ENCODE peak calls at places on chromosome 11, in six cellular contexts. One of them, this sample, is unnamed.
A peak's percentile ranks its signal among the peaks of the same experiment; 100 is the strongest.

GRCh38 chr11:3165152-3165705 is at the start of gene OSBPL5:
- DNase-seq in H9: no peak
- DNase-seq in IMR-90: peak; percentile 59
- DNase-seq in H1: no peak
- DNase-seq in mesenchymal stem cell: peak; percentile 73
- DNase-seq in neuronal stem cell: no peak
- DNase-seq in this sample: no peak

GRCh38 chr11:116342148-116342547 is 430.6 kb downstream of the BUD13 start:
- DNase-seq in IMR-90: no peak
- DNase-seq in neuronal stem cell: no peak
- DNase-seq in mesenchymal stem cell: no peak
- DNase-seq in H9: no peak
- DNase-seq in H1: no peak
- DNase-seq in this sample: no peak

GRCh38 chr11:45238724-45239123 is 47.4 kb downstream of the SYT13 start:
- DNase-seq in mesenchymal stem cell: peak; percentile 48
- DNase-seq in neuronal stem cell: no peak
- DNase-seq in H9: no peak
- DNase-seq in H1: no peak
- DNase-seq in IMR-90: peak; percentile 84
- DNase-seq in this sample: peak; percentile 19

GRCh38 chr11:37533087-37533486 is 935.1 kb upstream of the RAG2 start:
- DNase-seq in H1: no peak
- DNase-seq in neuronal stem cell: no peak
- DNase-seq in mesenchymal stem cell: no peak
- DNase-seq in H9: no peak
- DNase-seq in IMR-90: no peak
- DNase-seq in this sample: no peak

GRCh38 chr11:95991545-95991944 is 67.6 kb upstream of the MTMR2 start:
- DNase-seq in H9: no peak
- DNase-seq in mesenchymal stem cell: peak; percentile 52
- DNase-seq in H1: no peak
- DNase-seq in neuronal stem cell: no peak
- DNase-seq in IMR-90: peak; percentile 80
- DNase-seq in this sample: no peak

GRCh38 chr11:47611240-47611863 is 17.1 kb upstream of the C1QTNF4 start:
- DNase-seq in mesenchymal stem cell: no peak
- DNase-seq in neuronal stem cell: no peak
- DNase-seq in H1: no peak
- DNase-seq in H9: no peak
- DNase-seq in IMR-90: no peak
- DNase-seq in this sample: no peak

GRCh38 chr11:114281388-114281956 is 14.7 kb upstream of the NNMT start:
- DNase-seq in H1: no peak
- DNase-seq in mesenchymal stem cell: no peak
- DNase-seq in IMR-90: no peak
- DNase-seq in neuronal stem cell: no peak
- DNase-seq in H9: no peak
- DNase-seq in this sample: no peak

GRCh38 chr11:134356656-134357544 is 25.1 kb downstream of the GLB1L2 start:
- DNase-seq in neuronal stem cell: no peak
- DNase-seq in mesenchymal stem cell: no peak
- DNase-seq in H9: no peak
- DNase-seq in H1: no peak
- DNase-seq in IMR-90: no peak
- DNase-seq in this sample: no peak

GRCh38 chr11:108278954-108279353 is 56.1 kb downstream of the ATM start:
- DNase-seq in neuronal stem cell: no peak
- DNase-seq in IMR-90: no peak
- DNase-seq in H9: no peak
- DNase-seq in mesenchymal stem cell: no peak
- DNase-seq in H1: no peak
- DNase-seq in this sample: no peak

GRCh38 chr11:108278546-108278945 is 55.7 kb downstream of the ATM start:
- DNase-seq in IMR-90: peak; percentile 2
- DNase-seq in mesenchymal stem cell: no peak
- DNase-seq in H9: peak; percentile 28
- DNase-seq in H1: no peak
- DNase-seq in neuronal stem cell: no peak
- DNase-seq in this sample: no peak
- H4K91ac ChIP-seq in IMR-90: peak overlapping the region; percentile 24
- H4K91ac ChIP-seq in mesenchymal stem cell: no peak overlapping the region
- H4K91ac ChIP-seq in H9: no peak overlapping the region
- H4K91ac ChIP-seq in H1: no peak overlapping the region
- H4K91ac ChIP-seq in neuronal stem cell: no peak overlapping the region
- H4K91ac ChIP-seq in this sample: no peak overlapping the region

DNA sequence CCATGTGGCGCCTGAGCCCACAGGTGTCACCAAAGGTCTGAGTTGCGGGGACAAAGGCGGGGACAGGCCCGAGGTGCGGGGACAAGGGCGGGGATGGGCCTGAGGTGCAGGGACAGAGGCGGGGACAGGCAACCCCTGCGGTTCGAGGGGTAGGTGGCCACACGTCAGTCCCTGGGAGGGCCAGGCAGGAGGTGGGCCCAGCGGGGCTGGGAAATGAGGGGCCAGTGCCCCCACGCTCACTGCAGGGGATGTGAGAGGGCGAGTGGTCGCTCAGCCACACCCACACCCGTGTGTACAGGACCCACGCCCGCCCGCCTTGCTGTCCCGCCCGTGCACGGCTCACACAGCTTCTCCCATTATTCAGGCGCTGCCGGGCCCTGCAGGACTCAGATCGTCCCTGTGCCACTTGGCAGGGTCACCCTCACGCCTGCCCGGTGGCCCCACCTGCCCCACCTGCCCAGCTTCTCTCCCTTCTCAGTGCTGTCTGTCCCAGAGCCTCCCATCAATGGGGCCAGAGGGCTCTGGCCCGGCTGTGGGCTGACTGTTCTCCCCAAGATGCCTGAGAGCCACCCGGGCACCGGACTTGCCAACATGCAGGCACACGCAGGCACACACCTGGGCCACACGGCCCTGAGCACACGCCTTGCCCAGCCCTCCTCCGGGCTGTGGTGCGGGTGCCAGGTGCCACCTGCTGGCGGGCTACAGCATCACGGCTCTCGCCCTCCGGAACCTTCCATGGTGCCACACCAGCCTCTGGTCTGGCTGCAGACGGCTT is 14.2 kb upstream of the MUC6 start:
- DNase-seq in H1: peak; percentile 88
- DNase-seq in mesenchymal stem cell: peak; percentile 44
- DNase-seq in neuronal stem cell: peak; percentile 52
- DNase-seq in H9: peak; percentile 81
- DNase-seq in IMR-90: peak; percentile 18
- DNase-seq in this sample: peak; percentile 51
- H4K91ac ChIP-seq in H1: peak overlapping the region; percentile 35
- H4K91ac ChIP-seq in mesenchymal stem cell: peak overlapping the region; percentile 41
- H4K91ac ChIP-seq in neuronal stem cell: peak overlapping the region; percentile 22
- H4K91ac ChIP-seq in H9: no peak overlapping the region
- H4K91ac ChIP-seq in IMR-90: no peak overlapping the region
- H4K91ac ChIP-seq in this sample: no peak overlapping the region

DNA sequence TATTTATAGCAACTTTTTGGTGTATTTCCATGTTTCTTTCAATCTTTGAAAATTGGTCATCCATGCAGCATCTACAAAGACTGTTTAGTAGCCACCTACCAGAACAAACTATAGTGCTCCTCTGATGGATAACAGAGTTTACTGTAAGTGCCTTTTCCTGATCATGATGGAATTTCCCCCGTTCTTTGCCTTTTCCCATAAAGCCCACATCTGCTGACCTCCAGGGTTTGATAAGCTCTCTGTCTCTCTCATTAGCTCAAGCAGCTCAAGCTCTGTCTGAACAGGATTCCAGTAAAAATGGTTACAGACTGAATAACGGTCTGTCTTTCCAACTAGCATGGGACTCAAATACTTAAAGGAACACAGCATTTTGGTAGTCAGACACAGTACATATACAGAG is 308.4 kb upstream of the SORL1-AS1 start:
- DNase-seq in neuronal stem cell: no peak
- DNase-seq in H1: no peak
- DNase-seq in H9: no peak
- DNase-seq in mesenchymal stem cell: no peak
- DNase-seq in IMR-90: no peak
- DNase-seq in this sample: no peak
- H4K91ac ChIP-seq in neuronal stem cell: no peak overlapping the region
- H4K91ac ChIP-seq in H1: no peak overlapping the region
- H4K91ac ChIP-seq in H9: no peak overlapping the region
- H4K91ac ChIP-seq in mesenchymal stem cell: no peak overlapping the region
- H4K91ac ChIP-seq in IMR-90: no peak overlapping the region
- H4K91ac ChIP-seq in this sample: no peak overlapping the region

GRCh38 chr11:576791-577610 is 731 bp downstream of the PHRF1 start:
- DNase-seq in IMR-90: no peak
- DNase-seq in neuronal stem cell: no peak
- DNase-seq in mesenchymal stem cell: no peak
- DNase-seq in H1: no peak
- DNase-seq in H9: no peak
- DNase-seq in this sample: no peak

GRCh38 chr11:577611-577894 is 1.3 kb downstream of the PHRF1 start:
- DNase-seq in mesenchymal stem cell: no peak
- DNase-seq in H9: no peak
- DNase-seq in neuronal stem cell: no peak
- DNase-seq in H1: no peak
- DNase-seq in IMR-90: no peak
- DNase-seq in this sample: no peak

GRCh38 chr11:579830-580601 is 3.7 kb downstream of the PHRF1 start:
- DNase-seq in mesenchymal stem cell: no peak
- DNase-seq in IMR-90: peak; percentile 25
- DNase-seq in H9: no peak
- DNase-seq in H1: no peak
- DNase-seq in neuronal stem cell: no peak
- DNase-seq in this sample: no peak

GRCh38 chr11:575996-576756 is at the start of gene PHRF1:
- DNase-seq in IMR-90: peak; percentile 92
- DNase-seq in mesenchymal stem cell: peak; percentile 95
- DNase-seq in neuronal stem cell: peak; percentile 93
- DNase-seq in H9: peak; percentile 94
- DNase-seq in H1: peak; percentile 96
- DNase-seq in this sample: peak; percentile 92

DNA sequence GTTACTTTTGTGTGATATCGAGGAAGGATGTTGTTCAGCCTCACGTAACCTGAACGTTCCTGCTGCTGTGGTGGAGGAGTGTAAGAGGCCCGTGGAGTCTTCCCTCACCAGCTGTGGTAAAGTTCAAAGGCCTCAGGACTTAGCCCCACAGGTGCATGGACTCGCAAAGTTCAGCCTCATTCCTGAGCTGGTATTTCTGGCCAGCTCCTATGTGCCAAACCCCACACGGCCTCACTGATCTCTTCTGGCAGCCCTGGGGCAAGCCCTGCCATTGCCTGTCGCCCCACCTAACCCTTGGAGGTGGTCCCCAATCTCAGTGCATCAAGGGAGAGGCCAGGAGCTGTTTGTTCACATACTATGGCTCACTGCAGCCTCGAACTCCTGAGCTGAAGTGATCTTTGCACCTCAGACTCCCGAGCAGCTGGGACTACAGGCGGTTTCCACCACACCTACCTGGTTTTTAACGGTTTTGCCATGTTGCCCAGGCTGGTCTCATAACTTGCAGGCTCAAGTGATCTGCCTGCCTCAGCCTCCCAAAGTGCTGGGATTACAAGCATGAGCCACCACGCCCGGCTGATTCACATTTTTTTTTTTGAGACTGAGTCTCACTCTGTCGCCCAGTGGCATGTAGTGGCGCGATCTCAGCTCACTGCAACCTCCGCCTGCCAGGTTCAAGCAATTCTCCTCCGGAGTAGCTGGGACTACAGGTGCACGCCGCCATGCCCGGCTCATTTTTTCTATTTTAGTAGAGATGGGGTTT is 2.2 kb downstream of the PHRF1 start:
- DNase-seq in neuronal stem cell: no peak
- DNase-seq in IMR-90: no peak
- DNase-seq in H9: no peak
- DNase-seq in mesenchymal stem cell: no peak
- DNase-seq in H1: no peak
- DNase-seq in this sample: no peak
- H4K91ac ChIP-seq in neuronal stem cell: no peak overlapping the region
- H4K91ac ChIP-seq in IMR-90: no peak overlapping the region
- H4K91ac ChIP-seq in H9: no peak overlapping the region
- H4K91ac ChIP-seq in mesenchymal stem cell: no peak overlapping the region
- H4K91ac ChIP-seq in H1: no peak overlapping the region
- H4K91ac ChIP-seq in this sample: no peak overlapping the region

GRCh38 chr11:57546869-57547518 is 9.6 kb downstream of the SMTNL1 start:
- DNase-seq in mesenchymal stem cell: peak; percentile 60
- DNase-seq in H9: peak; percentile 71
- DNase-seq in IMR-90: peak; percentile 72
- DNase-seq in H1: no peak
- DNase-seq in neuronal stem cell: no peak
- DNase-seq in this sample: peak; percentile 46
- H4K91ac ChIP-seq in mesenchymal stem cell: no peak overlapping the region
- H4K91ac ChIP-seq in H9: no peak overlapping the region
- H4K91ac ChIP-seq in IMR-90: no peak overlapping the region
- H4K91ac ChIP-seq in H1: no peak overlapping the region
- H4K91ac ChIP-seq in neuronal stem cell: no peak overlapping the region
- H4K91ac ChIP-seq in this sample: no peak overlapping the region

GRCh38 chr11:14783788-14784187 is 108.2 kb downstream of the CYP2R1 start:
- DNase-seq in mesenchymal stem cell: no peak
- DNase-seq in H9: no peak
- DNase-seq in neuronal stem cell: no peak
- DNase-seq in IMR-90: no peak
- DNase-seq in H1: no peak
- DNase-seq in this sample: no peak
- H4K91ac ChIP-seq in mesenchymal stem cell: no peak overlapping the region
- H4K91ac ChIP-seq in H9: no peak overlapping the region
- H4K91ac ChIP-seq in neuronal stem cell: no peak overlapping the region
- H4K91ac ChIP-seq in IMR-90: no peak overlapping the region
- H4K91ac ChIP-seq in H1: no peak overlapping the region
- H4K91ac ChIP-seq in this sample: no peak overlapping the region

This sample was measured in trophoblast cell.